ENCODE peak calls at places on chromosomes 4 and X, in four cellular contexts. Z is tibial artery, N is progenitor cell of endocrine pancreas, E is vagina. M is an unnamed sample.

GRCh38 chrX:139290310-139290709 is 240.2 kb upstream of the F9 start:
- DNase-seq in Z (no peak), N (no peak), E (no peak), M (no peak)

GRCh38 chrX:109889289-109890006 is 113.5 kb upstream of the TMEM164 start:
- DNase-seq in Z (no peak), E (no peak), N (no peak), M (peak; percentile 13)

GRCh38 chr4:20422398-20422797 is 170.7 kb downstream of the SLIT2 start:
- DNase-seq in Z (no peak), E (no peak), N (peak; percentile 48), M (peak; percentile 61)

GRCh38 chr4:81031389-81032173 is 1.1 kb downstream of the BMP3 start:
- DNase-seq in Z (no peak), N (peak; percentile 29), E (no peak), M (no peak)

GRCh38 chrX:45628041-45628440 is 427.4 kb upstream of the DIPK2B start:
- DNase-seq in Z (no peak), N (no peak), E (no peak), M (no peak)

GRCh38 chrX:644304-645023 is 13.9 kb downstream of the SHOX start:
- DNase-seq in Z (no peak), E (peak; percentile 74), N (no peak), M (no peak)

GRCh38 chr4:73729534-73730165 is 10.7 kb upstream of the CXCL8 start:
- DNase-seq in N (peak; percentile 19), Z (peak; percentile 84), E (no peak), M (peak; percentile 40)

GRCh38 chrX:4844376-4844775 is 1130.9 kb upstream of the PRKX start:
- DNase-seq in Z (no peak), N (no peak), E (no peak), M (no peak)

GRCh38 chr4:76943790-76944189 is 5.8 kb upstream of the SEPTIN11 start:
- DNase-seq in E (no peak), Z (no peak), N (no peak), M (no peak)

GRCh38 chrX:111728096-111728495 is 47.1 kb downstream of the ALG13 start:
- DNase-seq in E (no peak), Z (no peak), N (no peak), M (no peak)

DNA sequence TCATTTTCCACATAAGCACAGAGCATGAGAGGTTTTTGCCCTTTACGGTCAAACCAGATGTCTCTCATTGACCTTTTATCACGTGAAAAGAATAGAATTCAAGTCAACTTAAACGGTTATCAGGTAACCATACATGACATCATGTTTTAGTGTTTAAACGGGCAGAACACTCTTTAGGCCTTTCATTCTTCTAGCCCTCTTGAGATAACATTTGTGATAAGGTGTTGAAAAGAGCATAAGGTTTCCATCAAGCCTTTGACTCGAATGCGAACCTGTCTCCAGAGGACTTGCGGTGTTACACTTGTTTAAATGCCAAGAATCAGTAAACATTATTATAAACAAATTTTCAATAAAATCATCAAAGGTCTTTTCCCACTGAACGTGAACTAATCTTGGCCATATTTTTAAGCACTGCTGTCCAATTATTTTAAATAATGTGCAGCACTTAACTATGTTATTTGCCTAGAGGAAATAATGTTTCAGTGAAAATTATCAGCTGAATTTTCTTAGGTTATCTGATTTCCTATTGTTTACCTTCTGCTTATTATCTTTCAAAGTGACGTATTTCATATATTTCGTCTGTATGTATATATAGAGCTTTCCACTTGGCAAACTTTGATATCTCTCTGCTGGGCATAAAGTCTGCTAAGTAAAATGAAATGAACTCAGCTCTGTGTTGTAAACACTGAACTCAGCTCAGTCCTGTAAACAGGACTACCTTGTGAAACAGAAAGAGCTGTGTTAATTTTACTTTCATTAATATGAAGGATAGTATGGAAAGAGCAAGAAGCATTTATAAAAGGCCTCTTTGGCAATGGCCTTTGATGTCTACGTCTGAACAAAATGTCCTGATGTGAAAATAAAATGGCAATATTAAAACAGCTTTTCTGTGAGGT is 33.3 kb downstream of the TENM3 start:
- DNase-seq in E (no peak), N (no peak), Z (no peak), M (no peak)
- TF ChIP-seq CTCF in E (no peak), N (no peak), Z (no peak), M (no peak)

GRCh38 chr4:15400276-15400675 is 27.6 kb upstream of the C1QTNF7 start:
- DNase-seq in N (no peak), Z (no peak), E (no peak), M (no peak)

GRCh38 chr4:15402146-15402545 is 25.7 kb upstream of the C1QTNF7 start:
- DNase-seq in Z (no peak), E (no peak), N (no peak), M (no peak)

GRCh38 chr4:15398732-15399131 is 29.1 kb upstream of the C1QTNF7 start:
- DNase-seq in E (no peak), Z (no peak), N (no peak), M (no peak)

GRCh38 chr4:15402974-15403373 is 24.9 kb upstream of the C1QTNF7 start:
- DNase-seq in N (no peak), E (no peak), Z (no peak), M (no peak)

GRCh38 chr4:15400911-15401671 is 26.7 kb upstream of the C1QTNF7 start:
- DNase-seq in E (no peak), Z (peak; percentile 81), N (no peak), M (no peak)
- TF ChIP-seq CTCF in E (no peak), Z (no peak), N (no peak), M (no peak)

GRCh38 chr4:184416913-184417734 is 57.2 kb downstream of the IRF2 start:
- DNase-seq in Z (no peak), E (no peak), N (no peak), M (no peak)
- TF ChIP-seq CTCF in Z (no peak), E (no peak), N (no peak), M (no peak)

DNA sequence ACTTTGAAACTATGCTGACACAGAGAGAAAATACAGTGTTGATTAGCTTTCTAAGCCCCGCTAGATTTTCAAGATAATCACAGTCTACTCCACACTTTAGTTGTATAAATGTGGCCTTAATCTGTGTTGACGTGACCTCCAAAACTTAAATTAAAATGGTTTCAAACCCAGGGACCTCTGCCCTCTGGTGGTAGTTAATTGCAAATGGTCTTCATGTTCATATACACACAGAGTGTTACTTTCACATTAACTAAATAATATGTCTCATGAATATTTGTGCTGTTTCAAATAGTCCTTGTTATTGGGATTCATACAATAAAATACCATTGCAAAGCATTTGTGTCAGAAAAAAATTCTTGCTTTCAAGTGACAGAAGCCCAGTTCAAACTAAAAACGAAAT is 64.3 kb downstream of the TASL start:
- DNase-seq in E (no peak), Z (no peak), N (no peak), M (no peak)
- TF ChIP-seq CTCF in E (no peak), Z (no peak), N (peak; percentile 70), M (peak; percentile 71)

DNA sequence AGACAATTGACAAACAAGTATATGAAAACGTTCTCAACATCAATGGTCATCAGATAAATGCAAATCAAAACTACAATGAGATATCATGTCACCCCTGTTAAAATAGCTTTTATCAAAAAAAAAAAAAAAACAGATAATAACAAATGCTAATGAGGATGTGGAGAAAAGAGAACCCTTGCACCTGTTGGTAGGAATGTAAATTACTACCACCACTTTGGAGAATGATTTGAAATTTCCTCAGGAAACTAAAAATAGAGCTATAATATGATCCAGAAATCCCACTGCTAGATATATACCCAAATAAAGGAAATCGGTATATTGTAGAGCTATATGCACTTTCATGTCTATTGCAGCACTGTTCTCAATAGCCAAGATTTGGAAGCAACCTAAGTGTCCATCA is 470.6 kb upstream of the FSTL5 start:
- DNase-seq in Z (no peak), N (no peak), E (no peak), M (no peak)
- TF ChIP-seq CTCF in Z (no peak), N (peak; percentile 39), E (no peak), M (peak; percentile 42)

GRCh38 chr4:56668267-56668666 is 12.8 kb downstream of the HOPX start:
- DNase-seq in N (no peak), Z (no peak), E (no peak), M (no peak)
- TF ChIP-seq CTCF in N (peak; percentile 49), Z (peak; percentile 8), E (no peak), M (peak; percentile 60)